ENCODE peak calls at places on chromosomes 12 and 14, in four cellular contexts. R, M, C and D are unnamed samples.

GRCh38 chr12:109182041-109182839 is 65.9 kb downstream of the ACACB start:
- DNase-seq in R (no peak), M (no peak), C (no peak), D (no peak)

GRCh38 chr12:4932576-4932975 is 22.9 kb downstream of the KCNA1 start:
- DNase-seq in R (no peak), M (no peak), C (no peak), D (no peak)

GRCh38 chr12:6943719-6944380 is at the start of the genes C12orf57 and RNU7-1:
- DNase-seq in R (peak), M (peak), C (no peak), D (peak)

GRCh38 chr14:99234982-99235491 is 37.0 kb downstream of the BCL11B start:
- DNase-seq in R (no peak), M (no peak), C (no peak), D (no peak)

GRCh38 chr14:71675902-71676291 is 256.3 kb upstream of the RGS6 start:
- DNase-seq in R (no peak), M (no peak), C (no peak), D (no peak)

GRCh38 chr12:123126294-123127144 is 24.4 kb downstream of the PITPNM2 start:
- DNase-seq in R (peak), M (no peak), C (peak), D (peak)

GRCh38 chr14:60168841-60169240 is 3.6 kb upstream of the DHRS7 start:
- DNase-seq in R (no peak), M (no peak), C (no peak), D (no peak)

GRCh38 chr14:96635850-96636249 is 133.7 kb downstream of the PAPOLA start:
- DNase-seq in R (no peak), M (no peak), C (no peak), D (peak)

GRCh38 chr12:112116232-112117060 is 7.9 kb upstream of the NAA25 start:
- DNase-seq in R (peak), M (no peak), C (peak), D (peak)

GRCh38 chr12:47270782-47271664 is 191.3 kb upstream of the AMIGO2 start:
- DNase-seq in R (no peak), M (no peak), C (no peak), D (no peak)

GRCh38 chr12:11814362-11814761 is 164.9 kb downstream of the ETV6 start:
- DNase-seq in R (peak), M (no peak), C (no peak), D (no peak)

GRCh38 chr12:121802485-121802842 is 1.3 kb upstream of the SETD1B start:
- DNase-seq in R (no peak), M (no peak), C (no peak), D (no peak)

GRCh38 chr12:46627686-46628085 is 198.1 kb downstream of the SLC38A4 start:
- DNase-seq in R (no peak), M (no peak), C (no peak), D (no peak)

GRCh38 chr14:97380539-97380941 is 583.4 kb downstream of the VRK1 start:
- DNase-seq in R (no peak), M (no peak), C (no peak), D (no peak)

GRCh38 chr12:25040593-25040992 is 91.7 kb upstream of the BCAT1 start:
- DNase-seq in R (no peak), M (no peak), C (no peak), D (no peak)

GRCh38 chr12:108482717-108483212 is 32.3 kb upstream of the FICD start:
- DNase-seq in R (no peak), M (no peak), C (no peak), D (peak)

GRCh38 chr12:65871865-65872645 is 47.8 kb downstream of the HMGA2 start:
- DNase-seq in R (no peak), M (no peak), C (no peak), D (no peak)

GRCh38 chr14:96889091-96889490 is 91.9 kb downstream of the VRK1 start:
- DNase-seq in R (no peak), M (no peak), C (no peak), D (no peak)

GRCh38 chr12:104494137-104494815 is 37.5 kb downstream of the CHST11 start:
- DNase-seq in R (no peak), M (peak), C (no peak), D (peak)

GRCh38 chr12:67593041-67593870 is 55.3 kb upstream of the DYRK2 start:
- DNase-seq in R (no peak), M (no peak), C (no peak), D (no peak)

GRCh38 chr12:110543252-110543959 is 39.7 kb downstream of the PPTC7 start:
- DNase-seq in R (no peak), M (peak), C (no peak), D (no peak)

GRCh38 chr12:5889381-5890047 is 55.5 kb downstream of the ANO2 start:
- DNase-seq in R (peak), M (no peak), C (no peak), D (peak)

GRCh38 chr14:37843969-37844607 is 248.7 kb downstream of the TTC6 start:
- DNase-seq in R (no peak), M (no peak), C (no peak), D (no peak)

GRCh38 chr14:74737753-74738325 is 24.9 kb downstream of the FCF1 start:
- DNase-seq in R (no peak), M (no peak), C (no peak), D (no peak)

GRCh38 chr12:91852646-91853045 is 293.0 kb downstream of the BTG1 start:
- DNase-seq in R (no peak), M (no peak), C (no peak), D (no peak)

GRCh38 chr14:73861060-73861459 is 9.4 kb downstream of the PTGR2 start:
- DNase-seq in R (no peak), M (no peak), C (no peak), D (peak)

GRCh38 chr12:53067074-53067992 is 11.9 kb downstream of the SPRYD3 start:
- DNase-seq in R (no peak), M (no peak), C (no peak), D (no peak)

GRCh38 chr14:23435540-23436326 is at the start of gene MYH7:
- DNase-seq in R (peak), M (no peak), C (no peak), D (no peak)

GRCh38 chr14:103111297-103111981 is 11.8 kb upstream of the TNFAIP2 start:
- DNase-seq in R (no peak), M (no peak), C (no peak), D (no peak)

GRCh38 chr14:100538566-100539318 is 48.5 kb downstream of the BEGAIN start:
- DNase-seq in R (no peak), M (no peak), C (no peak), D (no peak)

GRCh38 chr12:114676142-114676741 is 7.7 kb downstream of the TBX3 start:
- DNase-seq in R (no peak), M (no peak), C (no peak), D (no peak)

GRCh38 chr12:49637401-49637800 is 14.0 kb downstream of the PRPF40B start:
- DNase-seq in R (no peak), M (no peak), C (no peak), D (peak)
- TF ChIP-seq HDAC6 in R (no peak), M (no peak), C (no peak), D (no peak)

DNA sequence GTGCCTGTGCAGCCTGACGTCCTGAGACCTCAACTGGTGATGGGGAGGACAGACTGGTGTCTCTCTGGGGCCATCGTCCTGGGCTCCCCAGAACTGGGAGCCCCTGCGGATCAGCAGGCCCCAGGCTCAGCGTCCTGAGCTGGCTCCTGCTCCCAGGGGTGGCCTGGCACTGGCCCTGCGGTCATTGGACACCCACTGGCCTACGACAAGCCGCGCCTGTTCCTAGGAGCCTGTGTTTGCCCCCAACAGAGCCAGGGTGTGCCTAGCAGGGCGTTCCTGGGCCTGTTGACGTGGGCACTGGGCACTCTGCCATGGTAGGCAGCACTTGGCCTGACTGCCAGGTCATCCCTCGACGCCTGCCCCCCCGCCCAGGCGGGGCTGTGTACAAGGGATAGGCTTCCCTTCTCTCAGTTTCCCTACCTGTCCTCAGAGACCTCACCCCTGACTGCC is 8.4 kb downstream of the ADSS1 start:
- DNase-seq in R (no peak), M (no peak), C (no peak), D (no peak)
- TF ChIP-seq HDAC6 in R (no peak), M (no peak), C (no peak), D (no peak)

GRCh38 chr12:1058423-1058822 is 67.4 kb downstream of the ERC1 start:
- DNase-seq in R (no peak), M (no peak), C (no peak), D (no peak)

GRCh38 chr12:1050059-1050707 is 59.2 kb downstream of the ERC1 start:
- DNase-seq in R (no peak), M (no peak), C (no peak), D (no peak)

GRCh38 chr12:1056390-1056789 is 65.4 kb downstream of the ERC1 start:
- DNase-seq in R (no peak), M (no peak), C (peak), D (no peak)

GRCh38 chr12:1054103-1054838 is 63.2 kb downstream of the ERC1 start:
- DNase-seq in R (peak), M (no peak), C (peak), D (no peak)

DNA sequence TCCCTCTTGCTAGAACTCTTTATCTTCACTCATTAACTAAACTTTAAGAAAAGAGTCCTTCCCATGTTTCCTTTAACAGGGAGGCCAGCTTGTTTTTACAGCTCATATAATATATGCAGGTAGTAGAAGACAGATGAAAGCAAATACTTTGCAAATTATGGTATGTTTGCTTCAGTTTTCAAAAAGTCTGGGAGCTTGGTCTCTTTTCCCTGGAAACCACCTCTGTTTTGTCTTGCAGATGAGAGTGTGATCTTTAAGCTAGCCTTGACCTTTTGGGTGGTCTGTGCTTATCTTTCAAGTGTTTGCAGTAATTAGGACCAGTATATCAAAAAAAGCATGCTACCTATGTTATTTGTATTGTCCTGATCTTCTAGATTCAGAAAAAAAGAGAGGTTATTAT is 62.7 kb downstream of the ERC1 start:
- DNase-seq in R (no peak), M (no peak), C (no peak), D (no peak)
- TF ChIP-seq HDAC6 in R (no peak), M (no peak), C (no peak), D (no peak)

GRCh38 chr14:104885031-104885972 is 20.2 kb downstream of the CEP170B start:
- DNase-seq in R (no peak), M (no peak), C (no peak), D (no peak)
- TF ChIP-seq HDAC6 in R (no peak), M (no peak), C (no peak), D (no peak)

DNA sequence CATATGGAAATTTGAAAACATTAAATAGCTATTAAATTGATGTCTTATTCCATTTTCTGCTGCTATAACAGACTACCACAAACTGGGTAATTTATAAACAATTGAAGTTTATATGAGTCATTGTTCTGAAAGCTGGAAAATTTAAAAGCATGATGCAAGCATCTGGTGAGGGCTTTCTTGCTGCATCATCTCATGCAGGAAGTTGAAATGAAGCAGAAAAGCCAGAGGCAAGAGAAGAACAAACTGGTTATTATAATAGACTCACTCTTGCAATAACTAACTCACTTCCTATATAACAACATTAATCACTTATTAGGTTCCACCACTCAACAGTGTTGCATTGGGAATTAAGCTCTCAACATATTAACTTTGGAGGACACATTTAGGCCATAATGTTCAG is 1277.4 kb downstream of the LRFN5 start:
- DNase-seq in R (no peak), M (no peak), C (no peak), D (no peak)
- TF ChIP-seq HDAC6 in R (no peak), M (no peak), C (no peak), D (no peak)

GRCh38 chr14:61749264-61749663 is 13.0 kb upstream of the SNAPC1 start:
- DNase-seq in R (no peak), M (no peak), C (no peak), D (peak)
- TF ChIP-seq HDAC6 in R (no peak), M (no peak), C (no peak), D (no peak)

DNA sequence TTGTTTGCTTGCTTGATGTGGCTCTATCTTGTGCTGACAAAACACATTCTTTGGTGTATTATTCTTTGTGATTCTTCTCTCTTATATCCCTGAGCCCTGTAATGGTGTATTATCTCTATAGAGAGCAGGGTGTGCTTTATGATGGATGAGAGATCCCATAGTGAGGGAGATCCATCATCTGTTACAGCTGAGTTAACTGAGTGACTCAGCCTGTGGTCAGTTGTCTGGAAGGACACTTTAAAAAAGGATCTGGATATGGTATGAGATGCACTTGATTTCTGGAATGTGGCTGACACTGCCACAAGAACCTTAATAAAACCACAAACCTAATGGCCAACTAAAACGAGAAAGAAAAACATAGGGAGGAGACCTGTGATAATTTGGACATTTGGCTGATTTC is 461.4 kb upstream of the SYT1 start:
- DNase-seq in R (no peak), M (no peak), C (no peak), D (no peak)
- TF ChIP-seq HDAC6 in R (no peak), M (no peak), C (no peak), D (no peak)